ENCODE peak calls at places on chromosome X, in eight cellular contexts. One of them, this sample, is unnamed.

GRCh38 chrX:25968920-25969319 is 169.2 kb upstream of the MAGEB18 start:
- DNase-seq in fibroblast of pulmonary artery: peak; percentile 49
- DNase-seq in aorta: no peak
- DNase-seq in retina: peak; percentile 9
- DNase-seq in tibial artery: no peak
- DNase-seq in mesothelial cell of epicardium: no peak
- DNase-seq in NCI-H460: peak; percentile 9
- DNase-seq in AG04450: peak; percentile 1
- DNase-seq in this sample: no peak

GRCh38 chrX:139448996-139449395 is 81.5 kb upstream of the F9 start:
- DNase-seq in fibroblast of pulmonary artery: no peak
- DNase-seq in aorta: no peak
- DNase-seq in retina: no peak
- DNase-seq in tibial artery: no peak
- DNase-seq in mesothelial cell of epicardium: no peak
- DNase-seq in NCI-H460: no peak
- DNase-seq in AG04450: no peak
- DNase-seq in this sample: no peak

GRCh38 chrX:13432376-13432775 is 112.5 kb upstream of the ATXN3L start:
- DNase-seq in fibroblast of pulmonary artery: peak; percentile 95
- DNase-seq in aorta: peak; percentile 51
- DNase-seq in retina: no peak
- DNase-seq in tibial artery: peak; percentile 68
- DNase-seq in mesothelial cell of epicardium: no peak
- DNase-seq in NCI-H460: no peak
- DNase-seq in AG04450: peak; percentile 90
- DNase-seq in this sample: no peak

GRCh38 chrX:132875705-132876508 is 82.5 kb downstream of the HS6ST2 start:
- DNase-seq in fibroblast of pulmonary artery: no peak
- DNase-seq in aorta: no peak
- DNase-seq in retina: no peak
- DNase-seq in tibial artery: no peak
- DNase-seq in mesothelial cell of epicardium: no peak
- DNase-seq in NCI-H460: no peak
- DNase-seq in AG04450: no peak
- DNase-seq in this sample: no peak

GRCh38 chrX:44105228-44105913 is 132.2 kb upstream of the NDP start:
- DNase-seq in fibroblast of pulmonary artery: no peak
- DNase-seq in aorta: no peak
- DNase-seq in retina: no peak
- DNase-seq in tibial artery: no peak
- DNase-seq in mesothelial cell of epicardium: no peak
- DNase-seq in NCI-H460: no peak
- DNase-seq in AG04450: no peak
- DNase-seq in this sample: no peak

GRCh38 chrX:21885568-21885967 is 29.8 kb downstream of the YY2 start:
- DNase-seq in fibroblast of pulmonary artery: peak; percentile 50
- DNase-seq in aorta: no peak
- DNase-seq in retina: no peak
- DNase-seq in tibial artery: no peak
- DNase-seq in mesothelial cell of epicardium: no peak
- DNase-seq in NCI-H460: no peak
- DNase-seq in AG04450: no peak
- DNase-seq in this sample: no peak

GRCh38 chrX:107776649-107777535 is 641 bp upstream of the NCBP2L start:
- DNase-seq in fibroblast of pulmonary artery: peak; percentile 95
- DNase-seq in aorta: peak; percentile 83
- DNase-seq in retina: peak; percentile 77
- DNase-seq in tibial artery: peak; percentile 89
- DNase-seq in mesothelial cell of epicardium: peak; percentile 60
- DNase-seq in NCI-H460: peak; percentile 81
- DNase-seq in AG04450: peak; percentile 62
- DNase-seq in this sample: no peak

GRCh38 chrX:134601240-134601639 is 57.0 kb downstream of the PLAC1 start:
- DNase-seq in fibroblast of pulmonary artery: peak; percentile 36
- DNase-seq in aorta: no peak
- DNase-seq in retina: no peak
- DNase-seq in tibial artery: no peak
- DNase-seq in mesothelial cell of epicardium: no peak
- DNase-seq in NCI-H460: no peak
- DNase-seq in AG04450: no peak
- DNase-seq in this sample: no peak

GRCh38 chrX:71955530-71956120 is 45.0 kb downstream of the NHSL2 start:
- DNase-seq in fibroblast of pulmonary artery: no peak
- DNase-seq in aorta: no peak
- DNase-seq in retina: no peak
- DNase-seq in tibial artery: no peak
- DNase-seq in mesothelial cell of epicardium: no peak
- DNase-seq in NCI-H460: no peak
- DNase-seq in AG04450: no peak
- DNase-seq in this sample: no peak

GRCh38 chrX:136397001-136397400 is 90.7 kb upstream of the BRS3 start:
- DNase-seq in fibroblast of pulmonary artery: no peak
- DNase-seq in aorta: no peak
- DNase-seq in retina: no peak
- DNase-seq in tibial artery: no peak
- DNase-seq in mesothelial cell of epicardium: no peak
- DNase-seq in NCI-H460: no peak
- DNase-seq in AG04450: no peak
- DNase-seq in this sample: no peak

GRCh38 chrX:1316527-1316926 is 20.1 kb upstream of the IL3RA start:
- DNase-seq in fibroblast of pulmonary artery: no peak
- DNase-seq in aorta: peak; percentile 86
- DNase-seq in retina: no peak
- DNase-seq in tibial artery: peak; percentile 83
- DNase-seq in mesothelial cell of epicardium: no peak
- DNase-seq in NCI-H460: no peak
- DNase-seq in AG04450: no peak
- DNase-seq in this sample: no peak

GRCh38 chrX:56397636-56398035 is 165.5 kb downstream of the KLF8 start:
- DNase-seq in fibroblast of pulmonary artery: no peak
- DNase-seq in aorta: no peak
- DNase-seq in retina: no peak
- DNase-seq in tibial artery: no peak
- DNase-seq in mesothelial cell of epicardium: no peak
- DNase-seq in NCI-H460: no peak
- DNase-seq in AG04450: no peak
- DNase-seq in this sample: no peak

This sample was measured in type B pancreatic cell.